ENCODE peak calls at places on chromosomes 2 and 18, in nine cellular contexts. R is RCC 7860; M is 8988T; E is NCI-H2029 treated with DMSO at 0.1 percent for 48 hours; T is non-pigmented ciliary epithelial cell; G is effector memory CD8-positive, alpha-beta T cell; S is upper lobe of right lung; D is GM10248; Z is AG04450. V is an unnamed sample.

GRCh38 chr2:212135739-212136138 is 402.9 kb downstream of the ERBB4 start:
- DNase-seq in R (no peak), M (no peak), E (peak), T (no peak), G (no peak), S (no peak), D (no peak), Z (no peak), V (no peak)

GRCh38 chr2:134141598-134142340 is 112.1 kb upstream of the MGAT5 start:
- DNase-seq in R (no peak), M (no peak), E (no peak), T (no peak), G (no peak), S (no peak), D (no peak), Z (no peak), V (no peak)

GRCh38 chr18:76562286-76562840 is 67.3 kb upstream of the ZNF516 start:
- DNase-seq in R (no peak), M (no peak), E (no peak), T (no peak), G (no peak), S (no peak), D (no peak), Z (no peak), V (no peak)

GRCh38 chr2:102449370-102449974 is 23.6 kb upstream of the SLC9A4 start:
- DNase-seq in R (no peak), M (no peak), E (no peak), T (no peak), G (peak), S (no peak), D (peak), Z (no peak), V (no peak)

GRCh38 chr2:6835467-6835866 is 30.2 kb downstream of the CMPK2 start:
- DNase-seq in R (no peak), M (no peak), E (no peak), T (no peak), G (no peak), S (no peak), D (no peak), Z (no peak), V (no peak)

GRCh38 chr18:31946305-31947046 is 3.5 kb upstream of the TRAPPC8 start:
- DNase-seq in R (no peak), M (no peak), E (no peak), T (no peak), G (no peak), S (no peak), D (no peak), Z (no peak), V (no peak)

GRCh38 chr18:43935051-43935412 is 657.7 kb upstream of the SYT4 start:
- DNase-seq in R (no peak), M (no peak), E (no peak), T (no peak), G (no peak), S (no peak), D (no peak), Z (peak), V (no peak)

GRCh38 chr2:72220170-72220569 is 72.5 kb upstream of the CYP26B1 start:
- DNase-seq in R (peak), M (no peak), E (no peak), T (no peak), G (no peak), S (no peak), D (no peak), Z (no peak), V (no peak)

V was measured in spleen.